ENCODE peak calls at places on chromosomes 1 and 21, in five cellular contexts. B is upper lobe of left lung, R is hepatocyte, W is uterus, T is cardiac muscle cell. M is an unnamed sample.

GRCh38 chr21:26072891-26073615 is 97.5 kb downstream of the APP start:
- DNase-seq in R (no peak), B (no peak), W (no peak), T (no peak), M (no peak)

GRCh38 chr21:22476726-22477646 is 1478.8 kb downstream of the NCAM2 start:
- DNase-seq in B (no peak), T (no peak), R (no peak), W (no peak), M (no peak)

GRCh38 chr1:183212870-183213269 is 26.8 kb downstream of the LAMC2 start:
- DNase-seq in R (no peak), B (no peak), W (no peak), T (no peak), M (no peak)

GRCh38 chr21:34313116-34313515 is 50.7 kb upstream of the KCNE2 start:
- DNase-seq in W (no peak), R (no peak), B (no peak), T (no peak), M (no peak)

GRCh38 chr1:104830534-104830933 is 1080.8 kb downstream of the AMY1C start:
- DNase-seq in W (no peak), R (no peak), T (no peak), B (no peak), M (no peak)

GRCh38 chr1:246698466-246699094 is 25.6 kb upstream of the SCCPDH start:
- DNase-seq in R (no peak), W (no peak), B (no peak), T (no peak), M (no peak)

GRCh38 chr1:150176593-150176992 is 26.9 kb downstream of the PLEKHO1 start:
- DNase-seq in W (no peak), T (no peak), R (no peak), B (no peak), M (no peak)

GRCh38 chr1:227934476-227935313 is 13.0 kb downstream of the WNT9A start:
- DNase-seq in T (no peak), W (peak), B (no peak), R (peak), M (no peak)

GRCh38 chr1:204418174-204419063 is 6.8 kb upstream of the PPP1R15B start:
- DNase-seq in T (no peak), B (no peak), W (peak), R (no peak), M (no peak)

GRCh38 chr1:109027841-109028240 is 14.1 kb downstream of the WDR47 start:
- DNase-seq in B (no peak), T (no peak), R (no peak), W (no peak), M (no peak)

GRCh38 chr1:23417570-23417969 is 7.0 kb downstream of the TCEA3 start:
- DNase-seq in W (no peak), R (peak), T (peak), B (no peak), M (no peak)

GRCh38 chr1:9891207-9891606 is 18.9 kb downstream of the CTNNBIP1 start:
- DNase-seq in R (no peak), T (no peak), W (no peak), B (no peak), M (no peak)

GRCh38 chr1:228363686-228364067 is 43.0 kb downstream of the TRIM11 start:
- DNase-seq in W (no peak), T (no peak), R (no peak), B (no peak), M (no peak)

GRCh38 chr1:183770816-183771128 is 34.1 kb upstream of the RGL1 start:
- DNase-seq in R (no peak), B (no peak), T (no peak), W (no peak), M (no peak)

GRCh38 chr1:37274896-37275631 is 199.3 kb upstream of the ZC3H12A start:
- DNase-seq in T (no peak), R (no peak), B (no peak), W (no peak), M (no peak)

GRCh38 chr1:905811-906531 is 17.8 kb upstream of the SAMD11 start:
- DNase-seq in B (peak), R (peak), T (no peak), W (peak), M (no peak)

GRCh38 chr1:19764848-19765247 is 34.9 kb downstream of the TMCO4 start:
- DNase-seq in R (peak), B (no peak), W (no peak), T (no peak), M (peak)

GRCh38 chr1:47469910-47470309 is 32.1 kb downstream of the FOXD2 start:
- DNase-seq in R (no peak), B (no peak), W (no peak), T (no peak), M (no peak)

GRCh38 chr1:69994261-69994660 is 211.1 kb downstream of the LRRC40 start:
- DNase-seq in T (no peak), R (no peak), W (no peak), B (no peak), M (no peak)

GRCh38 chr1:110436635-110437034 is 14.3 kb upstream of the PROK1 start:
- DNase-seq in T (peak), B (no peak), W (no peak), R (peak), M (no peak)

GRCh38 chr1:44890007-44890406 is 47.0 kb upstream of the PTCH2 start:
- DNase-seq in R (no peak), B (no peak), T (peak), W (no peak), M (no peak)

GRCh38 chr1:180213401-180214177 is 16.5 kb upstream of the LHX4 start:
- DNase-seq in W (no peak), T (no peak), B (no peak), R (no peak), M (peak)

GRCh38 chr21:15764878-15765277 is 35.1 kb downstream of the USP25 start:
- DNase-seq in W (no peak), R (no peak), B (no peak), T (no peak), M (no peak)

GRCh38 chr1:42942444-42942843 is 16.2 kb downstream of the SLC2A1 start:
- DNase-seq in T (no peak), B (no peak), W (no peak), R (no peak), M (no peak)

GRCh38 chr1:41536296-41536695 is 51.8 kb upstream of the EDN2 start:
- DNase-seq in W (peak), T (no peak), R (no peak), B (no peak), M (no peak)

GRCh38 chr1:240385985-240386978 is 225.7 kb downstream of the GREM2 start:
- DNase-seq in R (peak), T (no peak), B (no peak), W (no peak), M (no peak)

GRCh38 chr1:168321945-168322344 is 41.3 kb downstream of the TBX19 start:
- DNase-seq in R (peak), W (no peak), B (no peak), T (peak), M (no peak)

GRCh38 chr21:40952551-40953330 is 105.8 kb upstream of the DSCAM start:
- DNase-seq in R (no peak), T (no peak), W (no peak), B (no peak), M (no peak)

GRCh38 chr1:118821801-118822200 is 166.3 kb downstream of the TBX15 start:
- DNase-seq in W (no peak), R (no peak), T (no peak), B (no peak), M (no peak)

DNA sequence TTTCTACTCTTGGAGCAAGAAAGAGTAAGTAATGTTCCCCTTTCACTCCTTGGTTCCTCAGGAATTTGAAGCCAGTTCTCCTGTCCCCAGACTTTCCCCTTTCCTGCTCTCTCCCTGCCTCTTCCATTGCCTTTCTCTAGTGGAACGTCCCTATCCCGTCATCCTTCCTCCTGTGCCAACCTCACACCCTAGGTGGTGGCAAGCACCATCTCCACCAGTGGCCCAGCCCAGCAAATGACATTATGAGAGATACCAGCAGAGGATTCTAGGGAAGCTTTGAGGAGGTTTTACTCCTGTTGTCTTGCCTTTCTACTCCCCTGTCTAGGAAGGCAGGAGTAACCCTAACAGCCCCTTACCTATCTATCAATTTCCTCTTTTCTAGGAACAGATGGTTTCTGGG is 8.1 kb upstream of the TACSTD2 start:
- DNase-seq in R (no peak), T (no peak), B (no peak), W (no peak), M (no peak)
- H3K27ac ChIP-seq in R (peak), T (no peak), B (peak), W (peak), M (no peak)

DNA sequence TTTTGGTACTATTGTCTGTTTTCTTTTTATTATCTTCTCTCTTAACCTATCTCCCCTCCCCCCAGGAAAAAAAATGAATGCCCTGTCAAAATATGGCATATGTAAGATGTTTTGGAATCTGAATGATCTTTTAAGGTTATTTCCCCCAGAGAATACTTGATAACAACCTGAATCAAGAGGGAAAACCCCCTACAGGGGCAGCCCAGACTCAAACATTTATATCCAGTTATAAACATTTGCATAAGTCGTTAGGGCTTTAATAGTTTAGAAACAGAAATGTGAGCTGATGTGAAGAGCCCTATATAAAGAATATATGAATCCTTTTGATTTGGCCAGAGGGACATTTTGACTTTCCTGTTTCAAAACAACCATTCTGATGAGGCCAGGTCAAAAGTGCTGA is 169.5 kb downstream of the VAV3 start:
- DNase-seq in W (no peak), T (no peak), R (no peak), B (no peak), M (peak)
- H3K27ac ChIP-seq in W (no peak), T (no peak), R (no peak), B (no peak), M (peak)

DNA sequence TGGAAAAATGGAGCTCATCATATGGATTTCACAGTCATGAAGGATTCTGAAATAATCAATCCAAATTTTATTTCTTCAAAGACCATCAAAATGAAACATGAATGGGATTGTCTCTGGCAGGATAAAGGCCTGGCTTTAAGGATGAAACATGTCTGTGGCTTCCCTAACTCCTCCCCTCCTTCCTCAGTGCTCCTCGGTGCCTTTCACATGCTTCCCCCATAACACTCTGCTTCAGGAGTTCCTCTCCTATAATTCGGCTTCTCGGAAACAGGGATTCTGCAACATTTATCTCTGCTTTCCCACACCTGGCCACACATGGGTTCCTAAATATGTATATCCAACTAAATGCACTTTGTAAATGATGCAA is 153.9 kb downstream of the PLPP3 start:
- DNase-seq in W (no peak), T (no peak), R (no peak), B (no peak), M (no peak)
- H3K27ac ChIP-seq in W (no peak), T (no peak), R (no peak), B (no peak), M (no peak)

GRCh38 chr1:187819081-187819480 is 990.3 kb downstream of the PLA2G4A start:
- DNase-seq in T (no peak), B (no peak), R (no peak), W (no peak), M (no peak)
- H3K27ac ChIP-seq in T (no peak), B (no peak), R (no peak), W (no peak), M (no peak)